ENCODE peak calls at places on chromosome 2, in five cellular contexts. U is GM23338, V is neuronal stem cell, C is mesendoderm, O is PC-9. P is an unnamed sample. For H3K4me1, the result is how much of the 10 kb centered on the place peaks cover.

GRCh38 chr2:105789745-105790466 is 45.2 kb downstream of the NCK2 start:
- DNase-seq in C (no peak), U (no peak), V (no peak), O (no peak), P (peak)

GRCh38 chr2:241703128-241703604 is 1.3 kb downstream of the ING5 start:
- DNase-seq in U (no peak), C (peak), V (no peak), O (no peak), P (no peak)

GRCh38 chr2:231611273-231612198 is 18.9 kb downstream of the TEX44 start:
- DNase-seq in U (peak), C (peak), O (peak), V (no peak), P (peak)

GRCh38 chr2:24049485-24050021 is at the start of gene FKBP1B:
- DNase-seq in C (peak), O (peak), U (peak), V (peak), P (peak)

GRCh38 chr2:236512902-236513433 is 56.7 kb upstream of the ACKR3 start:
- DNase-seq in U (peak), V (peak), O (peak), C (peak), P (peak)

GRCh38 chr2:105749583-105750399 is 5.1 kb downstream of the NCK2 start:
- DNase-seq in C (no peak), V (no peak), O (no peak), U (no peak), P (peak)

GRCh38 chr2:12110074-12110473 is 363.6 kb downstream of the LPIN1 start:
- DNase-seq in U (no peak), O (no peak), C (no peak), V (no peak), P (peak)

GRCh38 chr2:113114224-113114945 is 13.0 kb upstream of the IL1RN start:
- DNase-seq in U (no peak), V (no peak), C (no peak), O (no peak), P (no peak)

GRCh38 chr2:204608261-204608660 is 63.0 kb downstream of the PARD3B start:
- DNase-seq in V (no peak), U (no peak), O (no peak), C (no peak), P (peak)

GRCh38 chr2:192500550-192501200 is 305.9 kb upstream of the TMEFF2 start:
- DNase-seq in C (peak), U (no peak), O (no peak), V (no peak), P (peak)

GRCh38 chr2:40346535-40347354 is 105.1 kb downstream of the SLC8A1 start:
- DNase-seq in O (no peak), C (no peak), U (no peak), V (no peak), P (no peak)

GRCh38 chr2:9423922-9424272 is 443 bp downstream of the CPSF3 start:
- DNase-seq in O (peak), C (no peak), V (no peak), U (peak), P (no peak)

GRCh38 chr2:24153478-24153877 is 21.4 kb upstream of the FAM228A start:
- DNase-seq in C (no peak), U (no peak), O (no peak), V (no peak), P (no peak)

GRCh38 chr2:100655446-100655845 is 92.7 kb downstream of the PDCL3 start:
- DNase-seq in V (no peak), C (no peak), U (no peak), O (no peak), P (no peak)

GRCh38 chr2:206800501-206801416 is 35.4 kb downstream of the FASTKD2 start:
- DNase-seq in O (peak), C (peak), V (peak), U (peak), P (peak)

GRCh38 chr2:170817247-170817998 is 736 bp downstream of the GAD1 start:
- DNase-seq in O (peak), V (peak), C (peak), U (peak), P (peak)

GRCh38 chr2:164651361-164651760 is 30.1 kb upstream of the GRB14 start:
- DNase-seq in U (peak), C (peak), O (no peak), V (no peak), P (no peak)

GRCh38 chr2:210540471-210541257 is 15.7 kb upstream of the CPS1 start:
- DNase-seq in V (no peak), O (no peak), U (peak), C (no peak), P (no peak)

GRCh38 chr2:27809761-27810241 is 38.3 kb downstream of the MRPL33 start:
- DNase-seq in U (no peak), V (no peak), O (no peak), C (no peak), P (peak)

GRCh38 chr2:108229875-108230274 is 9.9 kb upstream of the SULT1C3 start:
- DNase-seq in U (no peak), V (no peak), C (no peak), O (no peak), P (no peak)

GRCh38 chr2:76275788-76276187 is 565.1 kb upstream of the GCFC2 start:
- DNase-seq in U (no peak), C (no peak), V (no peak), O (no peak), P (no peak)

GRCh38 chr2:226674123-226674522 is 125.5 kb downstream of the IRS1 start:
- DNase-seq in C (no peak), O (no peak), V (no peak), U (no peak), P (no peak)

GRCh38 chr2:32666704-32667103 is 38.9 kb downstream of the TTC27 start:
- DNase-seq in V (no peak), U (no peak), C (no peak), O (no peak), P (no peak)

GRCh38 chr2:216713691-216714411 is 18.5 kb upstream of the IGFBP5 start:
- DNase-seq in O (no peak), C (no peak), V (no peak), U (no peak), P (peak)

GRCh38 chr2:127103243-127104165 is 3.5 kb downstream of the BIN1 start:
- DNase-seq in V (no peak), C (no peak), O (no peak), U (no peak), P (no peak)

GRCh38 chr2:85777441-85777861 is 23.7 kb downstream of the ATOH8 start:
- DNase-seq in V (no peak), U (no peak), C (no peak), O (no peak), P (no peak)

GRCh38 chr2:200913654-200914053 is 24.5 kb downstream of the NIF3L1 start:
- DNase-seq in C (no peak), U (no peak), O (no peak), V (no peak), P (peak)

GRCh38 chr2:105521176-105521575 is 122.3 kb upstream of the FHL2 start:
- DNase-seq in C (peak), V (peak), O (no peak), U (peak), P (no peak)

GRCh38 chr2:156341482-156342251 is 9.1 kb upstream of the NR4A2 start:
- DNase-seq in V (peak), O (peak), C (peak), U (peak), P (peak)

GRCh38 chr2:192150166-192150565 is 44.6 kb downstream of the TMEFF2 start:
- DNase-seq in V (no peak), U (no peak), O (no peak), C (no peak), P (no peak)

GRCh38 chr2:241499146-241499965 is 9.0 kb downstream of the STK25 start:
- DNase-seq in U (no peak), V (no peak), O (no peak), C (no peak), P (no peak)

GRCh38 chr2:88296209-88296608 is 126.1 kb downstream of the THNSL2 start:
- DNase-seq in V (no peak), O (no peak), C (no peak), U (no peak), P (no peak)

GRCh38 chr2:199148076-199148845 is 309.5 kb downstream of the SATB2 start:
- DNase-seq in O (no peak), U (no peak), C (no peak), V (no peak), P (no peak)

DNA sequence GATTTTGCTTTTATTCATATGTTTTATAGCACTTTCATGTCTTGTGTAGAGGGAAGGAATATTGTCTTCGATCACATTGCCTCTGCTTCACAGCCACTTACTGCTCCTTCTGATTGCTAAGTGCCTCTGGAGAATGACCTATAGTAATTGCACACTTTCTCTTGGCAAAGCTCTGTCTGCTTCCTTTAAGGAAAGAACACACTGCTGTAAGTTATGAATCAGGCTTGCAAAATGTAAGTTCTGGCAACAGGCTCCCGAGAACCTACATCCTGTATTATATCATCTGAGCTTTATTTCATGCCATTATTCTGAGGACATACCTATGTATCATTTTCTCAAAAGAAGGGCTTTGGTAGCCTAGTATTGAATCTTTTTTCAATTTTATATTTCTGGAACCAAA is 170.7 kb downstream of the ZNF804A start:
- DNase-seq in U (no peak), C (no peak), V (no peak), O (no peak), P (peak)
- H3K27ac ChIP-seq in U (no peak), C (no peak), V (no peak), O (no peak), P (no peak)

GRCh38 chr2:3420076-3420848 is 40.8 kb downstream of the TRAPPC12 start:
- DNase-seq in C (no peak), U (no peak), O (no peak), V (no peak), P (no peak)

GRCh38 chr2:3421053-3421452 is 41.6 kb downstream of the TRAPPC12 start:
- DNase-seq in C (no peak), O (no peak), U (no peak), V (no peak), P (no peak)

GRCh38 chr2:3421541-3421940 is 42.0 kb downstream of the TRAPPC12 start:
- DNase-seq in U (no peak), V (no peak), O (no peak), C (no peak), P (no peak)

GRCh38 chr2:3423492-3424170 is 44.1 kb downstream of the TRAPPC12 start:
- DNase-seq in U (peak), V (peak), O (peak), C (peak), P (peak)

DNA sequence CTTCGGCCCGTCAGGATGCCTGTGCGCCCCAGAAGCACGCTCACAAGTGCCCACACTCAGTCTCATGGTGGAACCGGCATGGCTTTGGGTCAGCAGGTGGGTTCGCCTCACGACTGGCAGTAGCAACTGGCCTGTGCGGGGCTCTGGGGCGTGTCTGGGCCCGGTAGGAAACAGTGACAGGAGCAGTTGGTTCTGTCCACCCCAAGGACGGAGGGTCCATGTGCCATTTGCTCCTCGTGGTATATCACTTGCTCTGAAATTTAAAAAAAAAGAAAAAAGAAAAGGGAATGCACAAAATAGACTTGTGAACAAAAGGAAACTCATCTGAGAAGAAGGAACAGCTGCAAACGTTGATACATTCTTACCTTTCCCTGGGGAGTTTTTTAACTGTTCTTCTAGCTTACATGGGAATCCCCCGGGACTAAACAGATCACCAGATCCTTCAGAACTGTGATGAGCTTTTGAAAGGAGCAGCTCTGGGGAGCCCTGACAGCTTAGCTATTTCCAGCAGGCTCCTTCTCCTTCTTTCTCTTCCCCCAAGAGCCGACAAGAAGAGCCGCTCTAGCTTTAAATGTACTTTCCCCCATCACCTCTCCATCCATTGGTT is 42.8 kb downstream of the TRAPPC12 start:
- DNase-seq in U (no peak), V (no peak), O (no peak), C (no peak), P (no peak)
- H3K4me2 ChIP-seq in U (no peak), V (no peak), O (no peak), C (no peak), P (no peak)

GRCh38 chr2:38742797-38743559 is 8.2 kb downstream of the SRSF7 start:
- DNase-seq in V (no peak), U (no peak), C (no peak), O (no peak), P (no peak)

GRCh38 chr2:38744399-38744780 is 6.8 kb downstream of the SRSF7 start:
- DNase-seq in V (no peak), O (no peak), U (no peak), C (no peak), P (no peak)

GRCh38 chr2:38740851-38741541 is 10.2 kb downstream of the SRSF7 start:
- DNase-seq in V (peak), O (no peak), C (peak), U (peak), P (no peak)

GRCh38 chr2:38741542-38741852 is 9.7 kb downstream of the SRSF7 start:
- DNase-seq in V (no peak), C (no peak), O (no peak), U (no peak), P (no peak)

GRCh38 chr2:38743672-38744398 is 7.3 kb downstream of the SRSF7 start:
- DNase-seq in O (no peak), V (no peak), C (no peak), U (no peak), P (no peak)
- H3K4me1 ChIP-seq in O (under half), V (under half), C (under half), U (under half), P (under half)

DNA sequence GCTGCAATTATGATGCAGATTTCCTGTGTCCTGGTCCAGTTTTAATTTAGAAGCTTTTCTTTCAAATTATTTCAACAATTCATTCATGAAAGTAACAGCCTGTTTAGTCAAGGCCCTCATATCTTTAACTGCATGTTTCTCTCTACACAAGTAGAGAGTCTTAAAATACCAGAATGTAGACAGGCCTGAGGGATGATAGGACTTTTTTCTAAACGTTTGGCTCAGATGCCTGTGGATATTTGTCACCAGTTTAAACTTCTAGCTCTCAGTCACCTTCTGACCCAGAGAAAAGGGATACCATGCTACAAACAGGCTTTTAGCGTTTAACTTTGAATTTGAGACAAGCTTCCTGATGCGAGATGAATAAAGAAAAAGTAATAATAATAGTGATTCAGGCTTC is 15.7 kb downstream of the COL5A2 start:
- DNase-seq in O (no peak), C (peak), V (no peak), U (no peak), P (peak)
- H3K27ac ChIP-seq in O (no peak), C (no peak), V (no peak), U (peak), P (peak)

GRCh38 chr2:68710756-68711155 is 23.9 kb upstream of the ARHGAP25 start:
- DNase-seq in V (no peak), O (no peak), C (no peak), U (no peak), P (no peak)
- H3K4me2 ChIP-seq in V (no peak), O (no peak), C (no peak), U (no peak), P (no peak)

P was measured in astrocyte.